ENCODE peak calls at places on chromosome 11, in five cellular contexts. One of them, this sample, is unnamed.

GRCh38 chr11:128193633-128194032 is 393.7 kb downstream of the ETS1 start:
- DNase-seq in stromal cell of bone marrow: no peak
- DNase-seq in mammary epithelial cell: no peak
- DNase-seq in cardiac muscle cell: no peak
- DNase-seq in AG09319: no peak
- DNase-seq in this sample: no peak

GRCh38 chr11:1226226-1226961 is 3.5 kb downstream of the MUC5B start:
- DNase-seq in mammary epithelial cell: no peak
- DNase-seq in stromal cell of bone marrow: no peak
- DNase-seq in cardiac muscle cell: no peak
- DNase-seq in AG09319: no peak
- DNase-seq in this sample: peak

GRCh38 chr11:20474176-20474950 is 86.8 kb downstream of the PRMT3 start:
- DNase-seq in cardiac muscle cell: no peak
- DNase-seq in stromal cell of bone marrow: no peak
- DNase-seq in mammary epithelial cell: peak
- DNase-seq in AG09319: no peak
- DNase-seq in this sample: no peak

GRCh38 chr11:21268036-21268435 is 598.6 kb downstream of the NELL1 start:
- DNase-seq in AG09319: no peak
- DNase-seq in cardiac muscle cell: no peak
- DNase-seq in mammary epithelial cell: no peak
- DNase-seq in stromal cell of bone marrow: no peak
- DNase-seq in this sample: no peak

GRCh38 chr11:75677275-75677674 is 8.4 kb upstream of the MAP6 start:
- DNase-seq in mammary epithelial cell: no peak
- DNase-seq in stromal cell of bone marrow: no peak
- DNase-seq in cardiac muscle cell: no peak
- DNase-seq in AG09319: no peak
- DNase-seq in this sample: no peak

GRCh38 chr11:36774603-36775002 is 176.6 kb upstream of the RAG2 start:
- DNase-seq in mammary epithelial cell: peak
- DNase-seq in AG09319: peak
- DNase-seq in stromal cell of bone marrow: peak
- DNase-seq in cardiac muscle cell: peak
- DNase-seq in this sample: no peak

GRCh38 chr11:66011239-66011784 is 496 bp upstream of the CST6 start:
- DNase-seq in stromal cell of bone marrow: peak
- DNase-seq in AG09319: no peak
- DNase-seq in mammary epithelial cell: peak
- DNase-seq in cardiac muscle cell: peak
- DNase-seq in this sample: no peak

GRCh38 chr11:58968251-58968711 is 29.0 kb downstream of the GLYATL1 start:
- DNase-seq in stromal cell of bone marrow: no peak
- DNase-seq in cardiac muscle cell: no peak
- DNase-seq in AG09319: no peak
- DNase-seq in mammary epithelial cell: peak
- DNase-seq in this sample: no peak

GRCh38 chr11:2796508-2797180 is 88.9 kb downstream of the CDKN1C start:
- DNase-seq in cardiac muscle cell: no peak
- DNase-seq in stromal cell of bone marrow: no peak
- DNase-seq in AG09319: no peak
- DNase-seq in mammary epithelial cell: no peak
- DNase-seq in this sample: no peak

GRCh38 chr11:119854521-119854920 is 125.5 kb upstream of the NECTIN1 start:
- DNase-seq in cardiac muscle cell: no peak
- DNase-seq in mammary epithelial cell: no peak
- DNase-seq in stromal cell of bone marrow: no peak
- DNase-seq in AG09319: no peak
- DNase-seq in this sample: no peak

GRCh38 chr11:94145431-94145830 is 16.8 kb downstream of the PANX1 start:
- DNase-seq in cardiac muscle cell: no peak
- DNase-seq in stromal cell of bone marrow: no peak
- DNase-seq in mammary epithelial cell: no peak
- DNase-seq in AG09319: no peak
- DNase-seq in this sample: no peak

GRCh38 chr11:34962034-34962433 is 45.6 kb downstream of the PDHX start:
- DNase-seq in stromal cell of bone marrow: no peak
- DNase-seq in AG09319: no peak
- DNase-seq in cardiac muscle cell: no peak
- DNase-seq in mammary epithelial cell: no peak
- DNase-seq in this sample: no peak

GRCh38 chr11:68044145-68044813 is 5.5 kb downstream of the TCIRG1 start:
- DNase-seq in cardiac muscle cell: no peak
- DNase-seq in AG09319: no peak
- DNase-seq in stromal cell of bone marrow: no peak
- DNase-seq in mammary epithelial cell: no peak
- DNase-seq in this sample: peak

GRCh38 chr11:36953986-36954385 is 355.9 kb upstream of the RAG2 start:
- DNase-seq in mammary epithelial cell: no peak
- DNase-seq in AG09319: no peak
- DNase-seq in cardiac muscle cell: peak
- DNase-seq in stromal cell of bone marrow: peak
- DNase-seq in this sample: no peak

GRCh38 chr11:22792497-22792896 is 37.1 kb downstream of the SVIP start:
- DNase-seq in AG09319: no peak
- DNase-seq in mammary epithelial cell: peak
- DNase-seq in cardiac muscle cell: peak
- DNase-seq in stromal cell of bone marrow: peak
- DNase-seq in this sample: no peak

GRCh38 chr11:35617687-35618496 is at the start of gene FJX1:
- DNase-seq in cardiac muscle cell: peak
- DNase-seq in stromal cell of bone marrow: peak
- DNase-seq in mammary epithelial cell: peak
- DNase-seq in AG09319: peak
- DNase-seq in this sample: peak

GRCh38 chr11:44191322-44192014 is 96.0 kb downstream of the EXT2 start:
- DNase-seq in AG09319: no peak
- DNase-seq in stromal cell of bone marrow: no peak
- DNase-seq in mammary epithelial cell: no peak
- DNase-seq in cardiac muscle cell: no peak
- DNase-seq in this sample: no peak

GRCh38 chr11:119363874-119364590 is 17.5 kb downstream of the USP2 start:
- DNase-seq in stromal cell of bone marrow: no peak
- DNase-seq in cardiac muscle cell: peak
- DNase-seq in mammary epithelial cell: no peak
- DNase-seq in AG09319: no peak
- DNase-seq in this sample: peak

This sample was measured in D341Med.